ENCODE peak calls at places on chromosomes 7 and 10, in eight cellular contexts. V, M, J, Y, L, Z, I and F are unnamed samples.

GRCh38 chr10:124722812-124723783 is 21.1 kb downstream of the FAM53B start:
- DNase-seq in V (no peak), M (no peak), J (no peak), Y (no peak), L (no peak), Z (no peak), I (no peak), F (no peak)

GRCh38 chr10:80468002-80468401 is 13.9 kb downstream of the TSPAN14 start:
- DNase-seq in V (peak), M (peak), J (peak), Y (peak), L (no peak), Z (no peak), I (no peak), F (peak)

GRCh38 chr10:21495002-21495685 is 30.3 kb downstream of the SKIDA1 start:
- DNase-seq in V (no peak), M (no peak), J (no peak), Y (no peak), L (peak), Z (no peak), I (no peak), F (no peak)

GRCh38 chr7:27424749-27425148 is 182.1 kb downstream of the EVX1 start:
- DNase-seq in V (no peak), M (no peak), J (no peak), Y (no peak), L (no peak), Z (no peak), I (no peak), F (no peak)

GRCh38 chr7:5636914-5637313 is 144.5 kb downstream of the RNF216 start:
- DNase-seq in V (no peak), M (no peak), J (no peak), Y (no peak), L (peak), Z (no peak), I (no peak), F (peak)

GRCh38 chr10:113222207-113222606 is 272.2 kb downstream of the TCF7L2 start:
- DNase-seq in V (no peak), M (no peak), J (no peak), Y (no peak), L (no peak), Z (no peak), I (no peak), F (no peak)

GRCh38 chr7:24284699-24285506 is 913 bp downstream of the NPY start:
- DNase-seq in V (no peak), M (no peak), J (no peak), Y (no peak), L (no peak), Z (no peak), I (no peak), F (no peak)

GRCh38 chr7:150357771-150358427 is 10.7 kb upstream of the REPIN1 start:
- DNase-seq in V (no peak), M (no peak), J (no peak), Y (no peak), L (no peak), Z (no peak), I (no peak), F (no peak)

GRCh38 chr10:93951905-93952304 is 41.8 kb upstream of the PLCE1 start:
- DNase-seq in V (no peak), M (no peak), J (no peak), Y (no peak), L (no peak), Z (no peak), I (no peak), F (no peak)